ENCODE peak calls at places on chromosomes 13 and 19, in four cellular contexts. Z, F, R and L are unnamed samples.

GRCh38 chr13:79648191-79648590 is 167.2 kb downstream of the NDFIP2 start:
- DNase-seq in Z (no peak), F (no peak), R (no peak), L (no peak)

GRCh38 chr19:7742575-7742974 is 4.8 kb downstream of the CD209 start:
- DNase-seq in R (no peak), F (no peak), Z (no peak), L (no peak)

GRCh38 chr13:105972811-105973590 is 562.5 kb downstream of the EFNB2 start:
- DNase-seq in R (no peak), Z (no peak), F (no peak), L (no peak)

GRCh38 chr19:47448360-47448727 is 23.3 kb downstream of the SLC8A2 start:
- DNase-seq in Z (no peak), R (no peak), F (no peak), L (no peak)

GRCh38 chr13:49453465-49453864 is 9.4 kb downstream of the SETDB2 start:
- DNase-seq in R (no peak), F (no peak), Z (no peak), L (no peak)

GRCh38 chr19:23817519-23817918 is 58.8 kb upstream of the ZNF681 start:
- DNase-seq in F (no peak), Z (peak), R (peak), L (no peak)

GRCh38 chr19:1244693-1245451 is 3.3 kb downstream of the ATP5F1D start:
- DNase-seq in R (no peak), Z (no peak), F (no peak), L (no peak)

GRCh38 chr13:109249780-109250528 is 536.4 kb downstream of the IRS2 start:
- DNase-seq in Z (no peak), R (no peak), F (no peak), L (no peak)

GRCh38 chr19:46860846-46861690 is at the start of gene ARHGAP35:
- DNase-seq in Z (no peak), R (no peak), F (no peak), L (no peak)

GRCh38 chr13:26749285-26749684 is 11.3 kb downstream of the GPR12 start:
- DNase-seq in R (no peak), Z (no peak), F (no peak), L (no peak)

GRCh38 chr13:48909088-48909389 is 66.7 kb upstream of the FNDC3A start:
- DNase-seq in F (no peak), Z (no peak), R (no peak), L (no peak)